ENCODE peak calls at places on chromosome 20, in eight cellular contexts. One of them, this sample, is unnamed.
A peak's percentile ranks its signal among the peaks of the same experiment; 100 is the strongest.

GRCh38 chr20:50305636-50306477 is 115.2 kb downstream of the CEBPB start:
- DNase-seq in A549: peak; percentile 80
- DNase-seq in IMR-90: no peak
- DNase-seq in adrenal gland: no peak
- DNase-seq in body of pancreas: no peak
- DNase-seq in sigmoid colon: peak; percentile 93
- DNase-seq in ovary: peak; percentile 74
- DNase-seq in HCT116: no peak
- DNase-seq in this sample: peak; percentile 64

GRCh38 chr20:38290829-38291581 is 13.0 kb upstream of the BPI start:
- DNase-seq in A549: peak; percentile 87
- DNase-seq in IMR-90: peak; percentile 95
- DNase-seq in adrenal gland: no peak
- DNase-seq in body of pancreas: no peak
- DNase-seq in sigmoid colon: no peak
- DNase-seq in ovary: no peak
- DNase-seq in HCT116: no peak
- DNase-seq in this sample: no peak

GRCh38 chr20:19588731-19589130 is 169.3 kb upstream of the RIN2 start:
- DNase-seq in A549: no peak
- DNase-seq in IMR-90: no peak
- DNase-seq in adrenal gland: no peak
- DNase-seq in body of pancreas: no peak
- DNase-seq in sigmoid colon: peak; percentile 74
- DNase-seq in ovary: peak; percentile 28
- DNase-seq in HCT116: no peak
- DNase-seq in this sample: peak; percentile 62

GRCh38 chr20:47365023-47365764 is 8.7 kb upstream of the ZMYND8 start:
- DNase-seq in A549: no peak
- DNase-seq in IMR-90: no peak
- DNase-seq in adrenal gland: no peak
- DNase-seq in body of pancreas: no peak
- DNase-seq in sigmoid colon: no peak
- DNase-seq in ovary: no peak
- DNase-seq in HCT116: no peak
- DNase-seq in this sample: no peak

GRCh38 chr20:3045042-3045815 is 623 bp upstream of the MRPS26 start:
- DNase-seq in A549: no peak
- DNase-seq in IMR-90: peak; percentile 86
- DNase-seq in adrenal gland: peak; percentile 82
- DNase-seq in body of pancreas: peak; percentile 76
- DNase-seq in sigmoid colon: peak; percentile 90
- DNase-seq in ovary: no peak
- DNase-seq in HCT116: no peak
- DNase-seq in this sample: peak; percentile 74

GRCh38 chr20:15012551-15012950 is 675.1 kb upstream of the FLRT3 start:
- DNase-seq in A549: no peak
- DNase-seq in IMR-90: no peak
- DNase-seq in adrenal gland: no peak
- DNase-seq in body of pancreas: no peak
- DNase-seq in sigmoid colon: no peak
- DNase-seq in ovary: no peak
- DNase-seq in HCT116: no peak
- DNase-seq in this sample: no peak

GRCh38 chr20:44690781-44691423 is 24.3 kb upstream of the CCN5 start:
- DNase-seq in A549: no peak
- DNase-seq in IMR-90: no peak
- DNase-seq in adrenal gland: no peak
- DNase-seq in body of pancreas: no peak
- DNase-seq in sigmoid colon: no peak
- DNase-seq in ovary: no peak
- DNase-seq in HCT116: no peak
- DNase-seq in this sample: no peak

GRCh38 chr20:40584128-40584819 is 104.8 kb downstream of the MAFB start:
- DNase-seq in A549: no peak
- DNase-seq in IMR-90: no peak
- DNase-seq in adrenal gland: no peak
- DNase-seq in body of pancreas: no peak
- DNase-seq in sigmoid colon: no peak
- DNase-seq in ovary: no peak
- DNase-seq in HCT116: no peak
- DNase-seq in this sample: no peak

GRCh38 chr20:45153147-45153546 is 21.6 kb upstream of the PI3 start:
- DNase-seq in A549: no peak
- DNase-seq in IMR-90: no peak
- DNase-seq in adrenal gland: no peak
- DNase-seq in body of pancreas: no peak
- DNase-seq in sigmoid colon: no peak
- DNase-seq in ovary: no peak
- DNase-seq in HCT116: no peak
- DNase-seq in this sample: no peak

GRCh38 chr20:41290804-41291389 is 26.6 kb downstream of the ZHX3 start:
- DNase-seq in A549: no peak
- DNase-seq in IMR-90: no peak
- DNase-seq in adrenal gland: no peak
- DNase-seq in body of pancreas: no peak
- DNase-seq in sigmoid colon: no peak
- DNase-seq in ovary: no peak
- DNase-seq in HCT116: no peak
- DNase-seq in this sample: no peak

GRCh38 chr20:51432251-51432784 is 110.2 kb downstream of the NFATC2 start:
- DNase-seq in A549: no peak
- DNase-seq in IMR-90: no peak
- DNase-seq in adrenal gland: no peak
- DNase-seq in body of pancreas: no peak
- DNase-seq in sigmoid colon: no peak
- DNase-seq in ovary: no peak
- DNase-seq in HCT116: no peak
- DNase-seq in this sample: no peak

DNA sequence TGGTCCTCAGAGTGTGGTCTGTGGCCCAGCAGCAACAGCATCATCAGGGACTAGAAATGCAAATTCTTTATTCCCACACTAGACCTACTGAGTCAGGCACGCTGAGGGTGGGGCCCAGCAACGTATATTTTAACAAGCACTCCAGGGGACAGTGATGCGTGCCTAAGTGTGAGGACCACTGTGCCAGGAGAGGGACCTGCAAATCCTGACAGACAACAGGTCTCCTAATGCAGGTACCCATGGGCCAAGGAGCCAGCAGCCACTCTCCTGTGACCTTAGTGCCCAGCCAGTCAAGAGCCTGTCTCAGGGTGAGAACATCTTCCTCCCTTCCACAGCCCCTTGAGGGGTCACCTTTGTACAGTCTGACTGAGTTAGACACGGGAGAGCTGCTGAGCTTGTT is 8.0 kb upstream of the MYLK2 start:
- DNase-seq in A549: no peak
- DNase-seq in IMR-90: no peak
- DNase-seq in adrenal gland: no peak
- DNase-seq in body of pancreas: no peak
- DNase-seq in sigmoid colon: no peak
- DNase-seq in ovary: no peak
- DNase-seq in HCT116: no peak
- DNase-seq in this sample: no peak
- TF ChIP-seq POLR2A in A549: no peak
- TF ChIP-seq POLR2A in IMR-90: no peak
- TF ChIP-seq POLR2A in adrenal gland: no peak
- TF ChIP-seq POLR2A in body of pancreas: no peak
- TF ChIP-seq POLR2A in sigmoid colon: no peak
- TF ChIP-seq POLR2A in ovary: no peak
- TF ChIP-seq POLR2A in HCT116: no peak
- TF ChIP-seq POLR2A in this sample: no peak

GRCh38 chr20:36540551-36541211 is 638 bp upstream of the MYL9 start:
- DNase-seq in A549: no peak
- DNase-seq in IMR-90: no peak
- DNase-seq in adrenal gland: peak; percentile 52
- DNase-seq in body of pancreas: no peak
- DNase-seq in sigmoid colon: peak; percentile 82
- DNase-seq in ovary: peak; percentile 65
- DNase-seq in HCT116: no peak
- DNase-seq in this sample: no peak
- H3K27ac ChIP-seq in A549: peak overlapping the region; percentile 66
- H3K27ac ChIP-seq in IMR-90: peak overlapping the region; percentile 93
- H3K27ac ChIP-seq in adrenal gland: peak overlapping the region; percentile 91
- H3K27ac ChIP-seq in body of pancreas: peak overlapping the region; percentile 13
- H3K27ac ChIP-seq in sigmoid colon: peak overlapping the region; percentile 99
- H3K27ac ChIP-seq in ovary: peak overlapping the region; percentile 89
- H3K27ac ChIP-seq in HCT116: peak overlapping the region; percentile 87
- H3K27ac ChIP-seq in this sample: peak overlapping the region; percentile 81

DNA sequence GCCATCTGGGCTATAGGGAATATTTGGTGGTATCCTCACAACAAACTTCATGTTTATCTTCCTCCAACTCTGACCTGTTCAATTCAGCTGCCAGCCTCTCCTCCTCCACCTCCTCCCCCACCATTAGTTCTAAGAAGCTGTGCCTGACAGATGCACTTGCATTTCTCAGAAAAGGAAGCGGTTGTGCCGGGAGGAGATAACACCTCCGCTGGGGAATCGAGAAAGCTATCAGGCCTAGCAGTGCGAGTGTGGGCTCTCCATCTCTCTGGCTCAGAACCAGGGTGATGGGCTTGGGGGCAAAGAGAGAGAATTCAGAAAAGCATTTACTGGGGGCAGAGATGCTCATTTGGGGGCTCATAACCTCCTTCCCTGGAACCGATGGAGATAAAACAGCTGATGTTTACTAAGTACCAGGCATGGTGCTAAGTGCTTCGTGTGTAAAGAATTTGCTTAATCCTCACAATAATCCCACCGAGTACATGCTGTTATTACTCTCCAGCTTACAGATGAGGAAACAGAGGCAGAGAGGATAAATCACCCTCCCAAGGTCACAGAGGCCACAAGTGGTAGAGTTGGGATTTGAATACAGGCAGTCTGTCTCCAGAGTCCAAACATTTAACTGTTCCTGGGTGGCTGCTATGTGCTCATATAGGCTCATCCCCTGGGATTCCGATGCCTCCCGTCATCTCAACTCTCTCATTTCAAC is 38.3 kb downstream of the COX4I2 start:
- DNase-seq in A549: no peak
- DNase-seq in IMR-90: peak; percentile 25
- DNase-seq in adrenal gland: no peak
- DNase-seq in body of pancreas: no peak
- DNase-seq in sigmoid colon: no peak
- DNase-seq in ovary: peak; percentile 35
- DNase-seq in HCT116: no peak
- DNase-seq in this sample: no peak
- H3K4me1 ChIP-seq in A549: peaks cover 97% of the 10 kb centered on the region
- H3K4me1 ChIP-seq in IMR-90: peaks cover 39% of the 10 kb centered on the region
- H3K4me1 ChIP-seq in adrenal gland: peaks cover 88% of the 10 kb centered on the region
- H3K4me1 ChIP-seq in body of pancreas: peaks cover 86% of the 10 kb centered on the region
- H3K4me1 ChIP-seq in sigmoid colon: no peaks in the 10 kb centered on the region
- H3K4me1 ChIP-seq in ovary: peaks cover 40% of the 10 kb centered on the region
- H3K4me1 ChIP-seq in HCT116: peaks cover 66% of the 10 kb centered on the region
- H3K4me1 ChIP-seq in this sample: peaks cover 32% of the 10 kb centered on the region

GRCh38 chr20:34512266-34512954 is 3.8 kb upstream of the DYNLRB1 start:
- DNase-seq in A549: no peak
- DNase-seq in IMR-90: peak; percentile 34
- DNase-seq in adrenal gland: no peak
- DNase-seq in body of pancreas: no peak
- DNase-seq in sigmoid colon: no peak
- DNase-seq in ovary: no peak
- DNase-seq in HCT116: no peak
- DNase-seq in this sample: no peak
- TF ChIP-seq POLR2A in A549: no peak
- TF ChIP-seq POLR2A in IMR-90: no peak
- TF ChIP-seq POLR2A in adrenal gland: no peak
- TF ChIP-seq POLR2A in body of pancreas: no peak
- TF ChIP-seq POLR2A in sigmoid colon: no peak
- TF ChIP-seq POLR2A in ovary: no peak
- TF ChIP-seq POLR2A in HCT116: no peak
- TF ChIP-seq POLR2A in this sample: no peak

GRCh38 chr20:33785503-33785902 is 25.6 kb upstream of the CHMP4B start:
- DNase-seq in A549: no peak
- DNase-seq in IMR-90: no peak
- DNase-seq in adrenal gland: no peak
- DNase-seq in body of pancreas: no peak
- DNase-seq in sigmoid colon: no peak
- DNase-seq in ovary: no peak
- DNase-seq in HCT116: no peak
- DNase-seq in this sample: no peak
- H3K27ac ChIP-seq in A549: no peak overlapping the region
- H3K27ac ChIP-seq in IMR-90: no peak overlapping the region
- H3K27ac ChIP-seq in adrenal gland: no peak overlapping the region
- H3K27ac ChIP-seq in body of pancreas: no peak overlapping the region
- H3K27ac ChIP-seq in sigmoid colon: no peak overlapping the region
- H3K27ac ChIP-seq in ovary: no peak overlapping the region
- H3K27ac ChIP-seq in HCT116: no peak overlapping the region
- H3K27ac ChIP-seq in this sample: no peak overlapping the region

DNA sequence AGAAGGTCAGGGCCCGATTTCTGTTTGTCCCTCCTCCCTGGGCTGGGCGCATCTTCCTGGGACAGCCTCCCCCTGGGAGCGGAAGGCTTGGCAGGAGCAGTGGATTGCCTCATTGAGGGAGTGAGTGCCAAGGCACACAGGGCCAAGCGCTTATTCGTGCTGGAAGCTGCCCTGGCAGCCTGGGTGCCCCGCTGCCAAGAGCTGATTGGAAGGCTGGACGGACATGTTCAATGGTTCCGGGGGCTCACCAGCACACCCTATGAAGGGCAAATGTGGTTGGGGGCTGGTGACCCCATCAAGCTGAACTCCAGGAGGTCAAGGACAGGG is 10.3 kb upstream of the ZNF831 start:
- DNase-seq in A549: no peak
- DNase-seq in IMR-90: no peak
- DNase-seq in adrenal gland: peak; percentile 48
- DNase-seq in body of pancreas: peak; percentile 28
- DNase-seq in sigmoid colon: peak; percentile 70
- DNase-seq in ovary: no peak
- DNase-seq in HCT116: no peak
- DNase-seq in this sample: peak; percentile 80
- H3K4me1 ChIP-seq in A549: peaks cover 4% of the 10 kb centered on the region
- H3K4me1 ChIP-seq in IMR-90: no peaks in the 10 kb centered on the region
- H3K4me1 ChIP-seq in adrenal gland: no peaks in the 10 kb centered on the region
- H3K4me1 ChIP-seq in body of pancreas: no peaks in the 10 kb centered on the region
- H3K4me1 ChIP-seq in sigmoid colon: no peaks in the 10 kb centered on the region
- H3K4me1 ChIP-seq in ovary: no peaks in the 10 kb centered on the region
- H3K4me1 ChIP-seq in HCT116: no peaks in the 10 kb centered on the region
- H3K4me1 ChIP-seq in this sample: no peaks in the 10 kb centered on the region

GRCh38 chr20:62195736-62196135 is 12.9 kb downstream of the MTG2 start:
- DNase-seq in A549: no peak
- DNase-seq in IMR-90: no peak
- DNase-seq in adrenal gland: no peak
- DNase-seq in body of pancreas: no peak
- DNase-seq in sigmoid colon: no peak
- DNase-seq in ovary: no peak
- DNase-seq in HCT116: no peak
- DNase-seq in this sample: no peak

GRCh38 chr20:62195072-62195400 is 12.2 kb downstream of the MTG2 start:
- DNase-seq in A549: no peak
- DNase-seq in IMR-90: no peak
- DNase-seq in adrenal gland: no peak
- DNase-seq in body of pancreas: no peak
- DNase-seq in sigmoid colon: no peak
- DNase-seq in ovary: no peak
- DNase-seq in HCT116: no peak
- DNase-seq in this sample: no peak

GRCh38 chr20:62192635-62193034 is 9.8 kb downstream of the MTG2 start:
- DNase-seq in A549: no peak
- DNase-seq in IMR-90: no peak
- DNase-seq in adrenal gland: no peak
- DNase-seq in body of pancreas: no peak
- DNase-seq in sigmoid colon: no peak
- DNase-seq in ovary: no peak
- DNase-seq in HCT116: no peak
- DNase-seq in this sample: no peak

GRCh38 chr20:62191781-62192559 is 9.1 kb downstream of the MTG2 start:
- DNase-seq in A549: no peak
- DNase-seq in IMR-90: no peak
- DNase-seq in adrenal gland: no peak
- DNase-seq in body of pancreas: no peak
- DNase-seq in sigmoid colon: no peak
- DNase-seq in ovary: no peak
- DNase-seq in HCT116: no peak
- DNase-seq in this sample: no peak

GRCh38 chr20:62193079-62194025 is 10.5 kb downstream of the MTG2 start:
- DNase-seq in A549: no peak
- DNase-seq in IMR-90: no peak
- DNase-seq in adrenal gland: no peak
- DNase-seq in body of pancreas: no peak
- DNase-seq in sigmoid colon: no peak
- DNase-seq in ovary: no peak
- DNase-seq in HCT116: no peak
- DNase-seq in this sample: no peak
- TF ChIP-seq POLR2A in A549: no peak
- TF ChIP-seq POLR2A in IMR-90: no peak
- TF ChIP-seq POLR2A in adrenal gland: no peak
- TF ChIP-seq POLR2A in body of pancreas: no peak
- TF ChIP-seq POLR2A in sigmoid colon: no peak
- TF ChIP-seq POLR2A in ovary: no peak
- TF ChIP-seq POLR2A in HCT116: no peak
- TF ChIP-seq POLR2A in this sample: no peak

This sample was measured in prostate gland.